ENCODE peak calls at places on chromosomes 1 and 21, in four cellular contexts. R is brain microvascular endothelial cell, U is HAP-1, D is GM06990. F is an unnamed sample.

GRCh38 chr1:172089768-172090510 is 248.6 kb downstream of the DNM3 start:
- DNase-seq in D (peak), U (no peak), R (peak), F (no peak)

GRCh38 chr1:206112600-206113301 is 4.4 kb downstream of the AVPR1B start:
- DNase-seq in R (no peak), U (no peak), D (no peak), F (no peak)

GRCh38 chr1:54429838-54430237 is 23.6 kb upstream of the SSBP3 start:
- DNase-seq in R (no peak), U (no peak), D (no peak), F (no peak)

GRCh38 chr1:97989094-97989680 is 68.4 kb upstream of the DPYD start:
- DNase-seq in D (no peak), U (no peak), R (peak), F (peak)

GRCh38 chr1:60560701-60561100 is 487.1 kb upstream of the C1orf87 start:
- DNase-seq in D (no peak), U (no peak), R (no peak), F (no peak)

GRCh38 chr1:227789042-227789880 is 26.2 kb upstream of the PRSS38 start:
- DNase-seq in R (no peak), U (no peak), D (no peak), F (no peak)

GRCh38 chr1:226798427-226799411 is 59.6 kb upstream of the ITPKB start:
- DNase-seq in D (peak), R (no peak), U (no peak), F (no peak)

GRCh38 chr1:206982216-206982615 is 12.0 kb upstream of the FCAMR start:
- DNase-seq in R (peak), D (no peak), U (no peak), F (peak)

GRCh38 chr21:37538971-37539590 is 172.5 kb downstream of the DYRK1A start:
- DNase-seq in D (no peak), R (no peak), U (peak), F (no peak)

GRCh38 chr1:223077434-223077833 is 65.6 kb downstream of the TLR5 start:
- DNase-seq in D (no peak), U (no peak), R (no peak), F (no peak)

GRCh38 chr21:27085387-27085786 is 118.5 kb upstream of the ADAMTS5 start:
- DNase-seq in U (no peak), R (no peak), D (no peak), F (no peak)

GRCh38 chr21:15616864-15617574 is 112.8 kb upstream of the USP25 start:
- DNase-seq in U (no peak), R (peak), D (no peak), F (no peak)

GRCh38 chr1:42420911-42421585 is 34.8 kb downstream of the ZMYND12 start:
- DNase-seq in U (peak), D (no peak), R (peak), F (peak)

GRCh38 chr1:233349137-233349536 is 21.6 kb downstream of the MAP3K21 start:
- DNase-seq in U (no peak), R (no peak), D (no peak), F (no peak)

GRCh38 chr1:173451981-173452380 is 25.2 kb upstream of the PRDX6 start:
- DNase-seq in D (no peak), U (no peak), R (no peak), F (no peak)

GRCh38 chr1:97042551-97042950 is 321.0 kb downstream of the PTBP2 start:
- DNase-seq in U (no peak), R (no peak), D (no peak), F (no peak)

GRCh38 chr1:203985044-203985443 is 87.9 kb upstream of the SOX13 start:
- DNase-seq in U (peak), R (no peak), D (no peak), F (no peak)

GRCh38 chr21:27418338-27418737 is 451.4 kb upstream of the ADAMTS5 start:
- DNase-seq in R (no peak), D (no peak), U (no peak), F (no peak)

GRCh38 chr21:44710756-44711326 is 531 bp downstream of the TSPEAR start:
- DNase-seq in U (no peak), R (no peak), D (no peak), F (no peak)

GRCh38 chr1:200129480-200129879 is 102.0 kb downstream of the NR5A2 start:
- DNase-seq in U (no peak), D (no peak), R (no peak), F (no peak)

GRCh38 chr1:116494351-116494692 is 76.5 kb downstream of the CD58 start:
- DNase-seq in R (no peak), D (no peak), U (peak), F (no peak)

GRCh38 chr1:198620951-198621824 is 17.7 kb upstream of the PTPRC start:
- DNase-seq in U (no peak), R (no peak), D (peak), F (no peak)

GRCh38 chr1:40361637-40362036 is 11.9 kb upstream of the SMAP2 start:
- DNase-seq in U (no peak), D (no peak), R (no peak), F (no peak)
- H3K4me3 ChIP-seq in U (no peak), D (no peak), R (no peak), F (no peak)

DNA sequence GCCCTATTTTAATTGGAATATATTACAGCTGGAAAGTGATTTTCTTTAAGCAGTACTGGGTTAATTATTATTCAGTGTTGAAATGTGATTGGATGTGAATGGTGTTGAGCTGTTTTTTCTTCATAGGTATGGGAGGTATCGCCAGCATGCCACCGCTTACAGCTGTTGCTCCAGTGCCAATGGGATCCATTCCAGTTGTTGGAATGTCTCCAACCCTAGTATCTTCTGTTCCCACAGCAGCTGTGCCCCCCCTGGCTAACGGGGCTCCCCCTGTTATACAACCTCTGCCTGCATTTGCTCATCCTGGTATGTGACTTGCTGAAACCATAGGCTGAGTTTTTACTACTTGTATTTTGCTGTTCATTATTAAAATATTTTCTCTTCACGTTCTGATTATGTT is 107.7 kb downstream of the ITSN1 start:
- DNase-seq in D (no peak), U (no peak), R (no peak), F (no peak)
- H3K4me3 ChIP-seq in D (no peak), U (no peak), R (no peak), F (no peak)

GRCh38 chr1:91018006-91018405 is 3.8 kb downstream of the ZNF644 start:
- DNase-seq in D (no peak), U (peak), R (no peak), F (no peak)
- H3K4me3 ChIP-seq in D (no peak), U (no peak), R (no peak), F (no peak)

GRCh38 chr1:14572861-14573260 is 25.6 kb upstream of the KAZN start:
- DNase-seq in D (no peak), U (no peak), R (no peak), F (no peak)
- H3K4me3 ChIP-seq in D (no peak), U (no peak), R (no peak), F (no peak)

GRCh38 chr1:109912873-109913272 is 2.2 kb downstream of the CSF1 start:
- DNase-seq in R (no peak), U (no peak), D (no peak), F (no peak)
- H3K4me3 ChIP-seq in R (peak), U (no peak), D (no peak), F (peak)

GRCh38 chr1:5917281-5917590 is 75.0 kb downstream of the NPHP4 start:
- DNase-seq in R (no peak), U (no peak), D (no peak), F (no peak)
- H3K4me3 ChIP-seq in R (no peak), U (no peak), D (no peak), F (no peak)

DNA sequence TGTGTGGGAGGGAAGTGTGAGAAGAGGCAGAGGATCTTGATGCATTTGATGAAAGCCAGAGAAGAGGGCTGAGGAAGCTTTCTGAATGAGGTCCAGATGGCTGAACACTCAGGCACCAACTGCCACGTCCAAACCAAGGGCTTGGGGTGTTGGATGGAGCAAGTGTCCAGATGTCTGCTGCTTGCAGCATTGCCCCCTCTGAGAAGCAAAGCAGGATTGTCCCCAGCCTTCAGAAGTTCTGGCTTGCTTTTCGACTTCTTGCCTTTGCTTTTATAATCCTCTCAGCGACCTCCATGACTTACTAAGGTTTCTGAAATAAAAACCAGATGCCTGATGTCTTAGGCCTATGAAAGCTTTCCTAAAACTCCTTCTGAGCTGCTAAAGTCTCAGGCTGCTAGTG is 182.5 kb downstream of the HUNK start:
- DNase-seq in U (no peak), D (no peak), R (no peak), F (no peak)
- H3K4me3 ChIP-seq in U (no peak), D (no peak), R (no peak), F (no peak)

GRCh38 chr1:55584521-55585401 is 369.6 kb upstream of the USP24 start:
- DNase-seq in U (no peak), R (no peak), D (no peak), F (peak)
- H3K4me3 ChIP-seq in U (no peak), R (no peak), D (no peak), F (no peak)

GRCh38 chr1:158147396-158148353 is 33.0 kb upstream of the CD1D start:
- DNase-seq in U (no peak), D (no peak), R (no peak), F (no peak)
- H3K4me3 ChIP-seq in U (no peak), D (no peak), R (no peak), F (no peak)

DNA sequence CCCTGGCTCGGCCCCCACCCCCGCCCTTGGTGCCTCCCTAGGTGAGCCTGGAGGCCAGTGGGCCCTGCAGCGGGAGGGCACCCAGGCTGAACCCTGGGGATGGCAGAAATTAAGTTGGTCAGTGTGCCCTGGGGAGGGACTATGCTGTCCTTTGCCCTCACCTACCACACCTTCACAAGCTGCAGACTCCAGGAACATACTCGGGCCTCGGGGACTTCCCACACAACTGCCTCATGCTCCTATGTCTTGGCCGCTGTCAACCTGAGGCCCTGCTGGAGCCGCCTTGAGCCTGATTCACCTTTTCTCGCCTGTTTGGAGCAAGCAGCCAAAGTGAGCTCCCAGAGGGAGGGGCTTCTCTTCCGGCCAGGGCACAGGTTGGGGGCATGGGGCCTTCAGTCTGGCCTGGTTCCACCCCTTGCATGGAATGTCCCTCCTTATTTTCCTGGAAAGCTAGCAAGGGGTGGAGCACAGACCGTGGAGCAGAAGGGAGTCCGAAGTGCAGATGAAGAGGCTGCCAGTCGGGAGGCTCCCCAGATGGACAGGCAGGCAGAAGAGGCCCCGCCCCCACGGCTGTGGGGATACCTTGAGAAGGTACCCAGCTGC is 24.7 kb downstream of the KNCN start:
- DNase-seq in U (no peak), R (no peak), D (no peak), F (no peak)
- H3K4me3 ChIP-seq in U (no peak), R (no peak), D (no peak), F (no peak)

F was measured in AG09309.